ENCODE peak calls at places on chromosomes 4 and X, in seven cellular contexts. One of them, this sample, is unnamed.

GRCh38 chrX:110167952-110168451 is 149.9 kb downstream of the AMMECR1 start:
- DNase-seq in A549: peak
- DNase-seq in stimulated activated CD4-positive, alpha-beta T cell treated with anti-CD3 and anti-CD28 coated beads, Interleukin-15, amount 100 ng/mL, for 1 hour: peak
- DNase-seq in stimulated activated naive CD4-positive, alpha-beta T cell: peak
- DNase-seq in astrocyte of the spinal cord: no peak
- DNase-seq in iris pigment epithelial cell: no peak
- DNase-seq in SW 1271: peak
- DNase-seq in this sample: peak

GRCh38 chrX:107565916-107566602 is 62.3 kb upstream of the PRPS1 start:
- DNase-seq in A549: peak
- DNase-seq in stimulated activated CD4-positive, alpha-beta T cell treated with anti-CD3 and anti-CD28 coated beads, Interleukin-15, amount 100 ng/mL, for 1 hour: no peak
- DNase-seq in stimulated activated naive CD4-positive, alpha-beta T cell: no peak
- DNase-seq in astrocyte of the spinal cord: peak
- DNase-seq in iris pigment epithelial cell: peak
- DNase-seq in SW 1271: no peak
- DNase-seq in this sample: no peak

GRCh38 chr4:128393111-128393704 is 105.6 kb upstream of the PGRMC2 start:
- DNase-seq in A549: no peak
- DNase-seq in stimulated activated CD4-positive, alpha-beta T cell treated with anti-CD3 and anti-CD28 coated beads, Interleukin-15, amount 100 ng/mL, for 1 hour: no peak
- DNase-seq in stimulated activated naive CD4-positive, alpha-beta T cell: no peak
- DNase-seq in astrocyte of the spinal cord: peak
- DNase-seq in iris pigment epithelial cell: peak
- DNase-seq in SW 1271: no peak
- DNase-seq in this sample: no peak

GRCh38 chrX:11105080-11105479 is 6.1 kb upstream of the HCCS start:
- DNase-seq in A549: peak
- DNase-seq in stimulated activated CD4-positive, alpha-beta T cell treated with anti-CD3 and anti-CD28 coated beads, Interleukin-15, amount 100 ng/mL, for 1 hour: no peak
- DNase-seq in stimulated activated naive CD4-positive, alpha-beta T cell: no peak
- DNase-seq in astrocyte of the spinal cord: no peak
- DNase-seq in iris pigment epithelial cell: peak
- DNase-seq in SW 1271: no peak
- DNase-seq in this sample: no peak

GRCh38 chr4:101191302-101192098 is 155.8 kb downstream of the PPP3CA start:
- DNase-seq in A549: no peak
- DNase-seq in stimulated activated CD4-positive, alpha-beta T cell treated with anti-CD3 and anti-CD28 coated beads, Interleukin-15, amount 100 ng/mL, for 1 hour: no peak
- DNase-seq in stimulated activated naive CD4-positive, alpha-beta T cell: no peak
- DNase-seq in astrocyte of the spinal cord: peak
- DNase-seq in iris pigment epithelial cell: peak
- DNase-seq in SW 1271: no peak
- DNase-seq in this sample: no peak

GRCh38 chrX:66731398-66731797 is 92.5 kb upstream of the EDA2R start:
- DNase-seq in A549: peak
- DNase-seq in stimulated activated CD4-positive, alpha-beta T cell treated with anti-CD3 and anti-CD28 coated beads, Interleukin-15, amount 100 ng/mL, for 1 hour: no peak
- DNase-seq in stimulated activated naive CD4-positive, alpha-beta T cell: peak
- DNase-seq in astrocyte of the spinal cord: peak
- DNase-seq in iris pigment epithelial cell: peak
- DNase-seq in SW 1271: peak
- DNase-seq in this sample: no peak

GRCh38 chr4:59122626-59123025 is 2012.4 kb upstream of the IGFBP7 start:
- DNase-seq in A549: no peak
- DNase-seq in stimulated activated CD4-positive, alpha-beta T cell treated with anti-CD3 and anti-CD28 coated beads, Interleukin-15, amount 100 ng/mL, for 1 hour: no peak
- DNase-seq in stimulated activated naive CD4-positive, alpha-beta T cell: no peak
- DNase-seq in astrocyte of the spinal cord: no peak
- DNase-seq in iris pigment epithelial cell: no peak
- DNase-seq in SW 1271: no peak
- DNase-seq in this sample: no peak

GRCh38 chr4:41369680-41370079 is 113.0 kb downstream of the UCHL1 start:
- DNase-seq in A549: no peak
- DNase-seq in stimulated activated CD4-positive, alpha-beta T cell treated with anti-CD3 and anti-CD28 coated beads, Interleukin-15, amount 100 ng/mL, for 1 hour: no peak
- DNase-seq in stimulated activated naive CD4-positive, alpha-beta T cell: no peak
- DNase-seq in astrocyte of the spinal cord: no peak
- DNase-seq in iris pigment epithelial cell: peak
- DNase-seq in SW 1271: no peak
- DNase-seq in this sample: no peak

GRCh38 chr4:159002950-159003349 is 99.9 kb upstream of the RAPGEF2 start:
- DNase-seq in A549: no peak
- DNase-seq in stimulated activated CD4-positive, alpha-beta T cell treated with anti-CD3 and anti-CD28 coated beads, Interleukin-15, amount 100 ng/mL, for 1 hour: no peak
- DNase-seq in stimulated activated naive CD4-positive, alpha-beta T cell: no peak
- DNase-seq in astrocyte of the spinal cord: peak
- DNase-seq in iris pigment epithelial cell: peak
- DNase-seq in SW 1271: no peak
- DNase-seq in this sample: no peak

GRCh38 chrX:13418126-13419091 is 98.6 kb upstream of the ATXN3L start:
- DNase-seq in A549: no peak
- DNase-seq in stimulated activated CD4-positive, alpha-beta T cell treated with anti-CD3 and anti-CD28 coated beads, Interleukin-15, amount 100 ng/mL, for 1 hour: no peak
- DNase-seq in stimulated activated naive CD4-positive, alpha-beta T cell: no peak
- DNase-seq in astrocyte of the spinal cord: peak
- DNase-seq in iris pigment epithelial cell: no peak
- DNase-seq in SW 1271: peak
- DNase-seq in this sample: no peak

GRCh38 chrX:50111762-50112161 is 89.0 kb downstream of the AKAP4 start:
- DNase-seq in A549: no peak
- DNase-seq in stimulated activated CD4-positive, alpha-beta T cell treated with anti-CD3 and anti-CD28 coated beads, Interleukin-15, amount 100 ng/mL, for 1 hour: no peak
- DNase-seq in stimulated activated naive CD4-positive, alpha-beta T cell: no peak
- DNase-seq in astrocyte of the spinal cord: no peak
- DNase-seq in iris pigment epithelial cell: no peak
- DNase-seq in SW 1271: no peak
- DNase-seq in this sample: no peak

GRCh38 chr4:52873861-52874343 is 11.8 kb downstream of the RASL11B start:
- DNase-seq in A549: no peak
- DNase-seq in stimulated activated CD4-positive, alpha-beta T cell treated with anti-CD3 and anti-CD28 coated beads, Interleukin-15, amount 100 ng/mL, for 1 hour: no peak
- DNase-seq in stimulated activated naive CD4-positive, alpha-beta T cell: no peak
- DNase-seq in astrocyte of the spinal cord: peak
- DNase-seq in iris pigment epithelial cell: peak
- DNase-seq in SW 1271: no peak
- DNase-seq in this sample: no peak

GRCh38 chrX:49210406-49210805 is 10.4 kb upstream of the SYP start:
- DNase-seq in A549: no peak
- DNase-seq in stimulated activated CD4-positive, alpha-beta T cell treated with anti-CD3 and anti-CD28 coated beads, Interleukin-15, amount 100 ng/mL, for 1 hour: no peak
- DNase-seq in stimulated activated naive CD4-positive, alpha-beta T cell: no peak
- DNase-seq in astrocyte of the spinal cord: no peak
- DNase-seq in iris pigment epithelial cell: no peak
- DNase-seq in SW 1271: no peak
- DNase-seq in this sample: no peak

GRCh38 chrX:38061335-38061734 is 55.0 kb downstream of the SYTL5 start:
- DNase-seq in A549: no peak
- DNase-seq in stimulated activated CD4-positive, alpha-beta T cell treated with anti-CD3 and anti-CD28 coated beads, Interleukin-15, amount 100 ng/mL, for 1 hour: no peak
- DNase-seq in stimulated activated naive CD4-positive, alpha-beta T cell: no peak
- DNase-seq in astrocyte of the spinal cord: peak
- DNase-seq in iris pigment epithelial cell: peak
- DNase-seq in SW 1271: peak
- DNase-seq in this sample: no peak

GRCh38 chr4:78667764-78668163 is 108.4 kb upstream of the BMP2K start:
- DNase-seq in A549: no peak
- DNase-seq in stimulated activated CD4-positive, alpha-beta T cell treated with anti-CD3 and anti-CD28 coated beads, Interleukin-15, amount 100 ng/mL, for 1 hour: no peak
- DNase-seq in stimulated activated naive CD4-positive, alpha-beta T cell: no peak
- DNase-seq in astrocyte of the spinal cord: no peak
- DNase-seq in iris pigment epithelial cell: no peak
- DNase-seq in SW 1271: no peak
- DNase-seq in this sample: no peak

GRCh38 chrX:45143455-45143854 is 57.2 kb downstream of the DIPK2B start:
- DNase-seq in A549: no peak
- DNase-seq in stimulated activated CD4-positive, alpha-beta T cell treated with anti-CD3 and anti-CD28 coated beads, Interleukin-15, amount 100 ng/mL, for 1 hour: no peak
- DNase-seq in stimulated activated naive CD4-positive, alpha-beta T cell: no peak
- DNase-seq in astrocyte of the spinal cord: no peak
- DNase-seq in iris pigment epithelial cell: no peak
- DNase-seq in SW 1271: no peak
- DNase-seq in this sample: no peak

GRCh38 chr4:123495530-123495929 is 98.9 kb downstream of the SPRY1 start:
- DNase-seq in A549: no peak
- DNase-seq in stimulated activated CD4-positive, alpha-beta T cell treated with anti-CD3 and anti-CD28 coated beads, Interleukin-15, amount 100 ng/mL, for 1 hour: no peak
- DNase-seq in stimulated activated naive CD4-positive, alpha-beta T cell: no peak
- DNase-seq in astrocyte of the spinal cord: no peak
- DNase-seq in iris pigment epithelial cell: peak
- DNase-seq in SW 1271: no peak
- DNase-seq in this sample: no peak

GRCh38 chrX:114580336-114580735 is 3.5 kb upstream of the HTR2C start:
- DNase-seq in A549: no peak
- DNase-seq in stimulated activated CD4-positive, alpha-beta T cell treated with anti-CD3 and anti-CD28 coated beads, Interleukin-15, amount 100 ng/mL, for 1 hour: no peak
- DNase-seq in stimulated activated naive CD4-positive, alpha-beta T cell: no peak
- DNase-seq in astrocyte of the spinal cord: no peak
- DNase-seq in iris pigment epithelial cell: no peak
- DNase-seq in SW 1271: no peak
- DNase-seq in this sample: no peak

GRCh38 chrX:30065226-30065625 is 150.1 kb upstream of the MAGEB2 start:
- DNase-seq in A549: no peak
- DNase-seq in stimulated activated CD4-positive, alpha-beta T cell treated with anti-CD3 and anti-CD28 coated beads, Interleukin-15, amount 100 ng/mL, for 1 hour: no peak
- DNase-seq in stimulated activated naive CD4-positive, alpha-beta T cell: no peak
- DNase-seq in astrocyte of the spinal cord: peak
- DNase-seq in iris pigment epithelial cell: peak
- DNase-seq in SW 1271: no peak
- DNase-seq in this sample: no peak

GRCh38 chr4:72604324-72604723 is 35.3 kb upstream of the ADAMTS3 start:
- DNase-seq in A549: no peak
- DNase-seq in stimulated activated CD4-positive, alpha-beta T cell treated with anti-CD3 and anti-CD28 coated beads, Interleukin-15, amount 100 ng/mL, for 1 hour: no peak
- DNase-seq in stimulated activated naive CD4-positive, alpha-beta T cell: no peak
- DNase-seq in astrocyte of the spinal cord: peak
- DNase-seq in iris pigment epithelial cell: peak
- DNase-seq in SW 1271: no peak
- DNase-seq in this sample: no peak

GRCh38 chrX:135556055-135556454 is 35.6 kb downstream of the INTS6L start:
- DNase-seq in A549: no peak
- DNase-seq in stimulated activated CD4-positive, alpha-beta T cell treated with anti-CD3 and anti-CD28 coated beads, Interleukin-15, amount 100 ng/mL, for 1 hour: no peak
- DNase-seq in stimulated activated naive CD4-positive, alpha-beta T cell: no peak
- DNase-seq in astrocyte of the spinal cord: no peak
- DNase-seq in iris pigment epithelial cell: no peak
- DNase-seq in SW 1271: no peak
- DNase-seq in this sample: no peak

GRCh38 chrX:21493226-21493850 is 119.1 kb downstream of the CNKSR2 start:
- DNase-seq in A549: no peak
- DNase-seq in stimulated activated CD4-positive, alpha-beta T cell treated with anti-CD3 and anti-CD28 coated beads, Interleukin-15, amount 100 ng/mL, for 1 hour: no peak
- DNase-seq in stimulated activated naive CD4-positive, alpha-beta T cell: no peak
- DNase-seq in astrocyte of the spinal cord: peak
- DNase-seq in iris pigment epithelial cell: peak
- DNase-seq in SW 1271: no peak
- DNase-seq in this sample: no peak

GRCh38 chrX:7059214-7059838 is 88.2 kb upstream of the STS start:
- DNase-seq in A549: no peak
- DNase-seq in stimulated activated CD4-positive, alpha-beta T cell treated with anti-CD3 and anti-CD28 coated beads, Interleukin-15, amount 100 ng/mL, for 1 hour: no peak
- DNase-seq in stimulated activated naive CD4-positive, alpha-beta T cell: peak
- DNase-seq in astrocyte of the spinal cord: no peak
- DNase-seq in iris pigment epithelial cell: no peak
- DNase-seq in SW 1271: no peak
- DNase-seq in this sample: no peak

GRCh38 chrX:830532-830931 is 199.9 kb downstream of the SHOX start:
- DNase-seq in A549: no peak
- DNase-seq in stimulated activated CD4-positive, alpha-beta T cell treated with anti-CD3 and anti-CD28 coated beads, Interleukin-15, amount 100 ng/mL, for 1 hour: no peak
- DNase-seq in stimulated activated naive CD4-positive, alpha-beta T cell: no peak
- DNase-seq in astrocyte of the spinal cord: no peak
- DNase-seq in iris pigment epithelial cell: no peak
- DNase-seq in SW 1271: no peak
- DNase-seq in this sample: no peak

GRCh38 chrX:31580726-31581125 is 508.9 kb upstream of the FTHL17 start:
- DNase-seq in A549: no peak
- DNase-seq in stimulated activated CD4-positive, alpha-beta T cell treated with anti-CD3 and anti-CD28 coated beads, Interleukin-15, amount 100 ng/mL, for 1 hour: no peak
- DNase-seq in stimulated activated naive CD4-positive, alpha-beta T cell: no peak
- DNase-seq in astrocyte of the spinal cord: peak
- DNase-seq in iris pigment epithelial cell: peak
- DNase-seq in SW 1271: no peak
- DNase-seq in this sample: no peak

GRCh38 chr4:138707746-138708145 is 307.8 kb upstream of the NOCT start:
- DNase-seq in A549: no peak
- DNase-seq in stimulated activated CD4-positive, alpha-beta T cell treated with anti-CD3 and anti-CD28 coated beads, Interleukin-15, amount 100 ng/mL, for 1 hour: no peak
- DNase-seq in stimulated activated naive CD4-positive, alpha-beta T cell: no peak
- DNase-seq in astrocyte of the spinal cord: no peak
- DNase-seq in iris pigment epithelial cell: no peak
- DNase-seq in SW 1271: no peak
- DNase-seq in this sample: no peak

GRCh38 chrX:19775830-19776498 is 111.4 kb downstream of the SH3KBP1 start:
- DNase-seq in A549: no peak
- DNase-seq in stimulated activated CD4-positive, alpha-beta T cell treated with anti-CD3 and anti-CD28 coated beads, Interleukin-15, amount 100 ng/mL, for 1 hour: no peak
- DNase-seq in stimulated activated naive CD4-positive, alpha-beta T cell: no peak
- DNase-seq in astrocyte of the spinal cord: no peak
- DNase-seq in iris pigment epithelial cell: no peak
- DNase-seq in SW 1271: no peak
- DNase-seq in this sample: no peak

GRCh38 chr4:23728393-23728792 is 161.5 kb downstream of the PPARGC1A start:
- DNase-seq in A549: peak
- DNase-seq in stimulated activated CD4-positive, alpha-beta T cell treated with anti-CD3 and anti-CD28 coated beads, Interleukin-15, amount 100 ng/mL, for 1 hour: no peak
- DNase-seq in stimulated activated naive CD4-positive, alpha-beta T cell: no peak
- DNase-seq in astrocyte of the spinal cord: peak
- DNase-seq in iris pigment epithelial cell: peak
- DNase-seq in SW 1271: peak
- DNase-seq in this sample: no peak

GRCh38 chrX:19512359-19512758 is 2.9 kb downstream of the MAP3K15 start:
- DNase-seq in A549: no peak
- DNase-seq in stimulated activated CD4-positive, alpha-beta T cell treated with anti-CD3 and anti-CD28 coated beads, Interleukin-15, amount 100 ng/mL, for 1 hour: no peak
- DNase-seq in stimulated activated naive CD4-positive, alpha-beta T cell: no peak
- DNase-seq in astrocyte of the spinal cord: no peak
- DNase-seq in iris pigment epithelial cell: no peak
- DNase-seq in SW 1271: no peak
- DNase-seq in this sample: no peak

GRCh38 chrX:40230646-40231045 is 132.9 kb upstream of the BCOR start:
- DNase-seq in A549: no peak
- DNase-seq in stimulated activated CD4-positive, alpha-beta T cell treated with anti-CD3 and anti-CD28 coated beads, Interleukin-15, amount 100 ng/mL, for 1 hour: no peak
- DNase-seq in stimulated activated naive CD4-positive, alpha-beta T cell: no peak
- DNase-seq in astrocyte of the spinal cord: no peak
- DNase-seq in iris pigment epithelial cell: no peak
- DNase-seq in SW 1271: no peak
- DNase-seq in this sample: no peak

GRCh38 chr4:4778491-4779003 is 80.9 kb upstream of the MSX1 start:
- DNase-seq in A549: no peak
- DNase-seq in stimulated activated CD4-positive, alpha-beta T cell treated with anti-CD3 and anti-CD28 coated beads, Interleukin-15, amount 100 ng/mL, for 1 hour: no peak
- DNase-seq in stimulated activated naive CD4-positive, alpha-beta T cell: no peak
- DNase-seq in astrocyte of the spinal cord: no peak
- DNase-seq in iris pigment epithelial cell: no peak
- DNase-seq in SW 1271: no peak
- DNase-seq in this sample: no peak

GRCh38 chr4:120071192-120071795 is 4.6 kb upstream of the MAD2L1 start:
- DNase-seq in A549: peak
- DNase-seq in stimulated activated CD4-positive, alpha-beta T cell treated with anti-CD3 and anti-CD28 coated beads, Interleukin-15, amount 100 ng/mL, for 1 hour: no peak
- DNase-seq in stimulated activated naive CD4-positive, alpha-beta T cell: peak
- DNase-seq in astrocyte of the spinal cord: peak
- DNase-seq in iris pigment epithelial cell: peak
- DNase-seq in SW 1271: peak
- DNase-seq in this sample: peak

GRCh38 chr4:105555409-105555808 is 3.0 kb downstream of the ARHGEF38 start:
- DNase-seq in A549: no peak
- DNase-seq in stimulated activated CD4-positive, alpha-beta T cell treated with anti-CD3 and anti-CD28 coated beads, Interleukin-15, amount 100 ng/mL, for 1 hour: no peak
- DNase-seq in stimulated activated naive CD4-positive, alpha-beta T cell: no peak
- DNase-seq in astrocyte of the spinal cord: no peak
- DNase-seq in iris pigment epithelial cell: no peak
- DNase-seq in SW 1271: no peak
- DNase-seq in this sample: no peak

GRCh38 chr4:99652596-99653436 is 4.8 kb downstream of the C4orf54 start:
- DNase-seq in A549: no peak
- DNase-seq in stimulated activated CD4-positive, alpha-beta T cell treated with anti-CD3 and anti-CD28 coated beads, Interleukin-15, amount 100 ng/mL, for 1 hour: no peak
- DNase-seq in stimulated activated naive CD4-positive, alpha-beta T cell: no peak
- DNase-seq in astrocyte of the spinal cord: no peak
- DNase-seq in iris pigment epithelial cell: no peak
- DNase-seq in SW 1271: no peak
- DNase-seq in this sample: no peak

GRCh38 chr4:3179126-3179706 is 69.7 kb upstream of the MSANTD1 start:
- DNase-seq in A549: no peak
- DNase-seq in stimulated activated CD4-positive, alpha-beta T cell treated with anti-CD3 and anti-CD28 coated beads, Interleukin-15, amount 100 ng/mL, for 1 hour: no peak
- DNase-seq in stimulated activated naive CD4-positive, alpha-beta T cell: no peak
- DNase-seq in astrocyte of the spinal cord: no peak
- DNase-seq in iris pigment epithelial cell: peak
- DNase-seq in SW 1271: no peak
- DNase-seq in this sample: no peak

GRCh38 chr4:37908488-37909343 is 17.8 kb downstream of the TBC1D1 start:
- DNase-seq in A549: no peak
- DNase-seq in stimulated activated CD4-positive, alpha-beta T cell treated with anti-CD3 and anti-CD28 coated beads, Interleukin-15, amount 100 ng/mL, for 1 hour: no peak
- DNase-seq in stimulated activated naive CD4-positive, alpha-beta T cell: no peak
- DNase-seq in astrocyte of the spinal cord: peak
- DNase-seq in iris pigment epithelial cell: peak
- DNase-seq in SW 1271: no peak
- DNase-seq in this sample: no peak

GRCh38 chr4:4857001-4857808 is 2.3 kb upstream of the MSX1 start:
- DNase-seq in A549: no peak
- DNase-seq in stimulated activated CD4-positive, alpha-beta T cell treated with anti-CD3 and anti-CD28 coated beads, Interleukin-15, amount 100 ng/mL, for 1 hour: no peak
- DNase-seq in stimulated activated naive CD4-positive, alpha-beta T cell: no peak
- DNase-seq in astrocyte of the spinal cord: peak
- DNase-seq in iris pigment epithelial cell: no peak
- DNase-seq in SW 1271: no peak
- DNase-seq in this sample: no peak

GRCh38 chr4:128323401-128323800 is 35.8 kb upstream of the PGRMC2 start:
- DNase-seq in A549: no peak
- DNase-seq in stimulated activated CD4-positive, alpha-beta T cell treated with anti-CD3 and anti-CD28 coated beads, Interleukin-15, amount 100 ng/mL, for 1 hour: no peak
- DNase-seq in stimulated activated naive CD4-positive, alpha-beta T cell: no peak
- DNase-seq in astrocyte of the spinal cord: no peak
- DNase-seq in iris pigment epithelial cell: no peak
- DNase-seq in SW 1271: no peak
- DNase-seq in this sample: no peak

This sample was measured in effector CD4-positive, alpha-beta T cell.